ENCODE peak calls at places on chromosomes 16 and 17, in eight cellular contexts. F, Q, Z, U, Y, K, A and T are unnamed samples.

GRCh38 chr17:66347661-66348604 is 45.5 kb downstream of the PRKCA start:
- DNase-seq in F (no peak), K (peak), A (no peak), Z (peak), U (peak), Y (peak), Q (no peak), T (no peak)

GRCh38 chr17:8877984-8878383 is 10.5 kb upstream of the PIK3R6 start:
- DNase-seq in Z (no peak), F (no peak), K (no peak), Y (no peak), A (no peak), U (no peak), Q (no peak), T (no peak)

GRCh38 chr17:70987867-70988340 is 818.6 kb downstream of the KCNJ2 start:
- DNase-seq in U (no peak), F (no peak), Z (no peak), Y (no peak), A (no peak), Q (no peak), K (no peak), T (no peak)

GRCh38 chr17:79074650-79075432 is at the start of gene ENGASE:
- DNase-seq in A (peak), Y (peak), F (peak), Q (peak), Z (peak), U (peak), K (peak), T (peak)

GRCh38 chr16:68298907-68299515 is 11.7 kb downstream of the SLC7A6OS start:
- DNase-seq in A (no peak), F (peak), K (peak), Z (no peak), Y (no peak), Q (no peak), U (no peak), T (no peak)

GRCh38 chr16:84001726-84002125 is 33.7 kb downstream of the NECAB2 start:
- DNase-seq in K (no peak), Y (no peak), U (no peak), Z (no peak), Q (no peak), F (no peak), A (no peak), T (no peak)

GRCh38 chr17:37726891-37727780 is 17.7 kb downstream of the HNF1B start:
- DNase-seq in K (no peak), Q (no peak), Z (no peak), F (no peak), A (no peak), Y (no peak), U (peak), T (no peak)

GRCh38 chr16:11349599-11350276 is 4.5 kb downstream of the RMI2 start:
- DNase-seq in Z (no peak), Q (no peak), U (peak), A (no peak), F (peak), K (peak), Y (no peak), T (peak)

GRCh38 chr17:15966183-15966878 is 21.4 kb downstream of the ADORA2B start:
- DNase-seq in K (no peak), A (no peak), Y (no peak), Z (no peak), Q (no peak), F (peak), U (peak), T (no peak)

GRCh38 chr17:58710948-58711552 is 18.6 kb downstream of the RAD51C start:
- DNase-seq in K (peak), A (no peak), U (peak), Y (peak), F (no peak), Q (no peak), Z (peak), T (peak)

GRCh38 chr16:27401768-27402568 is at the start of gene IL21R:
- DNase-seq in Q (peak), Z (no peak), K (peak), U (peak), Y (peak), A (peak), F (peak), T (peak)

GRCh38 chr17:7184091-7184488 is 4.9 kb upstream of the ASGR1 start:
- DNase-seq in A (no peak), Z (peak), Q (no peak), F (no peak), Y (no peak), U (peak), K (no peak), T (no peak)

GRCh38 chr17:75047398-75048098 is 523 bp downstream of the KCTD2 start:
- DNase-seq in Y (peak), U (peak), K (peak), Q (no peak), A (no peak), F (peak), Z (peak), T (peak)

GRCh38 chr16:49497466-49497865 is 123.9 kb downstream of the C16orf78 start:
- DNase-seq in F (no peak), K (no peak), Y (no peak), A (no peak), Q (no peak), Z (no peak), U (no peak), T (no peak)

GRCh38 chr17:42061641-42062487 is 11.5 kb upstream of the C17orf113 start:
- DNase-seq in Z (no peak), F (no peak), K (no peak), A (no peak), Q (no peak), U (no peak), Y (no peak), T (peak)

GRCh38 chr16:10150906-10151305 is 31.3 kb downstream of the GRIN2A start:
- DNase-seq in U (no peak), Z (no peak), F (no peak), A (no peak), Q (no peak), K (peak), Y (no peak), T (no peak)

GRCh38 chr17:81371910-81372760 is 23.1 kb upstream of the BAHCC1 start:
- DNase-seq in K (peak), U (peak), Q (no peak), A (no peak), Y (no peak), F (peak), Z (peak), T (peak)

GRCh38 chr16:10093564-10093963 is 88.7 kb downstream of the GRIN2A start:
- DNase-seq in Q (no peak), F (no peak), Y (no peak), Z (no peak), K (peak), A (no peak), U (no peak), T (no peak)

GRCh38 chr17:50304781-50305404 is 30.6 kb downstream of the TMEM92 start:
- DNase-seq in Z (no peak), Y (no peak), F (no peak), U (no peak), K (no peak), A (peak), Q (no peak), T (no peak)

GRCh38 chr16:80084614-80085013 is 456.2 kb upstream of the DYNLRB2 start:
- DNase-seq in Y (peak), U (peak), A (no peak), Q (no peak), F (peak), Z (peak), K (peak), T (peak)

GRCh38 chr17:42287305-42288077 is 807 bp upstream of the STAT5A start:
- DNase-seq in K (no peak), A (peak), Q (no peak), Y (peak), U (peak), F (peak), Z (no peak), T (peak)

GRCh38 chr17:7712111-7712771 is 5.3 kb upstream of the DNAH2 start:
- DNase-seq in U (no peak), Z (no peak), F (no peak), K (no peak), Q (no peak), Y (no peak), A (no peak), T (peak)

GRCh38 chr17:48841395-48841831 is 10.6 kb downstream of the CALCOCO2 start:
- DNase-seq in F (no peak), Z (no peak), Q (no peak), U (no peak), K (peak), A (peak), Y (peak), T (no peak)

GRCh38 chr16:60041671-60042070 is 1307.6 kb upstream of the GOT2 start:
- DNase-seq in F (no peak), Q (no peak), Z (peak), K (no peak), A (no peak), U (no peak), Y (no peak), T (no peak)

GRCh38 chr16:85384831-85385462 is 228.2 kb upstream of the GSE1 start:
- DNase-seq in A (no peak), Z (no peak), K (no peak), F (peak), U (peak), Y (no peak), Q (no peak), T (no peak)

GRCh38 chr16:78106659-78107058 is 7.2 kb downstream of the WWOX start:
- DNase-seq in U (no peak), K (no peak), Z (no peak), F (no peak), A (no peak), Q (no peak), Y (no peak), T (peak)

GRCh38 chr17:45347451-45347850 is 30.6 kb upstream of the MAP3K14 start:
- DNase-seq in Z (no peak), Y (no peak), F (peak), K (no peak), Q (no peak), U (no peak), A (no peak), T (no peak)

GRCh38 chr16:76277099-76278030 is at the start of gene CNTNAP4:
- DNase-seq in Q (no peak), F (peak), K (no peak), Y (no peak), Z (no peak), A (no peak), U (no peak), T (no peak)